ENCODE peak calls at places on chromosomes 5 and 9, in five cellular contexts. R is transverse colon, C is sigmoid colon, A is right lobe of liver, P is right atrium auricular region. F is an unnamed sample.
A peak's percentile ranks its signal among the peaks of the same experiment; 100 is the strongest.

GRCh38 chr5:957730-958485 is 50.7 kb upstream of the NKD2 start:
- DNase-seq in C (no peak), A (no peak), R (no peak), P (no peak), F (no peak)

GRCh38 chr5:179269781-179270543 is 75.3 kb downstream of the ADAMTS2 start:
- DNase-seq in R (peak; percentile 3), P (no peak), C (peak; percentile 64), A (no peak), F (peak; percentile 72)

GRCh38 chr9:97272072-97272471 is 35.4 kb upstream of the CCDC180 start:
- DNase-seq in C (no peak), A (no peak), P (no peak), R (no peak), F (no peak)

GRCh38 chr5:67205981-67206380 is 9.4 kb upstream of the CD180 start:
- DNase-seq in A (no peak), C (peak; percentile 62), R (no peak), P (no peak), F (no peak)

GRCh38 chr5:57828221-57828620 is 345.6 kb upstream of the ACTBL2 start:
- DNase-seq in A (no peak), C (no peak), R (no peak), P (no peak), F (no peak)

GRCh38 chr5:105274079-105274478 is 1711.5 kb upstream of the NUDT12 start:
- DNase-seq in A (no peak), R (no peak), P (no peak), C (no peak), F (no peak)

GRCh38 chr5:56409331-56410190 is 176.4 kb upstream of the ANKRD55 start:
- DNase-seq in A (no peak), P (no peak), C (no peak), R (no peak), F (no peak)

GRCh38 chr5:56369333-56369947 is 136.3 kb upstream of the ANKRD55 start:
- DNase-seq in R (no peak), P (no peak), C (no peak), A (no peak), F (no peak)

GRCh38 chr5:119022017-119022745 is 33.8 kb upstream of the DTWD2 start:
- DNase-seq in R (no peak), A (no peak), C (no peak), P (no peak), F (no peak)

GRCh38 chr5:154118832-154119442 is 71.6 kb upstream of the GALNT10 start:
- DNase-seq in A (no peak), C (no peak), P (no peak), R (no peak), F (no peak)

GRCh38 chr9:136567651-136568287 is 21.9 kb upstream of the NOTCH1 start:
- DNase-seq in A (no peak), P (peak; percentile 91), R (peak; percentile 64), C (peak; percentile 96), F (peak; percentile 74)

GRCh38 chr5:99037668-99038067 is 108.9 kb upstream of the CHD1 start:
- DNase-seq in P (no peak), C (no peak), A (no peak), R (peak; percentile 71), F (peak; percentile 47)

GRCh38 chr9:70042461-70043215 is 1.0 kb upstream of the MAMDC2 start:
- DNase-seq in C (peak; percentile 61), P (no peak), A (no peak), R (no peak), F (no peak)

GRCh38 chr5:93592866-93593265 is 9.8 kb downstream of the NR2F1 start:
- DNase-seq in C (no peak), A (no peak), P (no peak), R (no peak), F (no peak)

GRCh38 chr5:124810420-124810819 is 64.0 kb upstream of the ZNF608 start:
- DNase-seq in A (no peak), R (no peak), C (no peak), P (no peak), F (no peak)

GRCh38 chr9:98158071-98158791 is 34.2 kb downstream of the CORO2A start:
- DNase-seq in A (peak; percentile 87), C (no peak), P (no peak), R (peak; percentile 71), F (no peak)

GRCh38 chr5:69261034-69261433 is 26.3 kb downstream of the CDK7 start:
- DNase-seq in P (no peak), R (no peak), A (no peak), C (no peak), F (no peak)

GRCh38 chr5:10507575-10508024 is 56.3 kb upstream of the ANKRD33B start:
- DNase-seq in P (no peak), C (no peak), A (no peak), R (no peak), F (no peak)

GRCh38 chr9:21454149-21454548 is 13.9 kb downstream of the IFNA1 start:
- DNase-seq in P (no peak), C (no peak), A (no peak), R (no peak), F (no peak)

GRCh38 chr5:128341056-128341455 is 197.0 kb downstream of the FBN2 start:
- DNase-seq in P (no peak), C (no peak), A (no peak), R (no peak), F (no peak)

GRCh38 chr9:95075700-95076099 is 241.8 kb downstream of the FANCC start:
- DNase-seq in P (peak; percentile 57), A (no peak), R (no peak), C (no peak), F (no peak)

GRCh38 chr9:71909887-71910601 is 949 bp downstream of the ABHD17B start:
- DNase-seq in R (peak; percentile 68), P (peak; percentile 59), A (peak; percentile 79), C (peak; percentile 79), F (peak; percentile 89)

GRCh38 chr5:95621839-95622629 is 2.1 kb downstream of the GPR150 start:
- DNase-seq in A (no peak), C (no peak), R (peak; percentile 20), P (no peak), F (no peak)

GRCh38 chr9:91060520-91061343 is 259.1 kb downstream of the SYK start:
- DNase-seq in R (peak; percentile 28), A (no peak), C (peak; percentile 79), P (peak; percentile 77), F (no peak)

GRCh38 chr9:79880626-79881025 is 308.9 kb downstream of the TLE4 start:
- DNase-seq in C (no peak), R (no peak), P (no peak), A (no peak), F (no peak)

GRCh38 chr5:62790348-62790747 is 211.7 kb downstream of the LRRC70 start:
- DNase-seq in P (no peak), A (no peak), R (no peak), C (no peak), F (peak; percentile 36)

GRCh38 chr9:109967651-109968331 is 187.8 kb downstream of the PALM2AKAP2 start:
- DNase-seq in P (no peak), C (no peak), R (no peak), A (no peak), F (no peak)
- H3K4me1 ChIP-seq in P (no peaks in the 10 kb centered on the region), C (no peaks in the 10 kb centered on the region), R (no peaks in the 10 kb centered on the region), A (no peaks in the 10 kb centered on the region), F (peaks cover 8% of the 10 kb centered on the region)

GRCh38 chr5:14730881-14731280 is 66.4 kb downstream of the OTULIN start:
- DNase-seq in C (no peak), A (no peak), R (no peak), P (no peak), F (no peak)
- TF ChIP-seq CTCF in C (no peak), A (no peak), R (no peak), P (no peak), F (no peak)

GRCh38 chr5:71700803-71701202 is 18.3 kb upstream of the CARTPT start:
- DNase-seq in C (no peak), R (no peak), A (no peak), P (no peak), F (no peak)

GRCh38 chr5:71697967-71698366 is 21.1 kb upstream of the CARTPT start:
- DNase-seq in C (no peak), A (no peak), P (no peak), R (no peak), F (no peak)

GRCh38 chr5:71701409-71701808 is 17.7 kb upstream of the CARTPT start:
- DNase-seq in R (no peak), P (no peak), C (no peak), A (no peak), F (no peak)

GRCh38 chr5:71699751-71700150 is 19.3 kb upstream of the CARTPT start:
- DNase-seq in P (no peak), C (no peak), A (no peak), R (no peak), F (no peak)

DNA sequence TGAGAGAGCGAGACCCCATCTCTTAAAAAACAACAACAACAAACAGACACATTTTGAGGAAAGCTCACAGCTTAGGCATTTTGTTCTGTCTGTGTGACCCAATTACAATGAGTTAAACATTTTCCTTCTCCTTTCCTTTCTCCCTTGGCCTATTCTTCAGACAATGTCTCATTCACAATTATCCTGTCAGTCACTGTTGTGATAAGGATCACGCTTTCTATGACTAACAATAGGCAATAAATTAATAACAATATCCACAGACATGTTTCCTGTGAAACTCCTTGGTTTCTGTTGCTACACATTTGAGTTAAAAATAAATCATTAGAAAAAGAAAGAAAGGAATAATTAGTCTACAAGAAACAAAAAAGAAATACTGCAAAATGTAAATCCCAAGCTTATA is 19.8 kb upstream of the CARTPT start:
- DNase-seq in A (no peak), C (no peak), R (no peak), P (no peak), F (no peak)
- H3K4me3 ChIP-seq in A (no peak overlapping the region), C (no peak overlapping the region), R (no peak overlapping the region), P (no peak overlapping the region), F (no peak overlapping the region)

DNA sequence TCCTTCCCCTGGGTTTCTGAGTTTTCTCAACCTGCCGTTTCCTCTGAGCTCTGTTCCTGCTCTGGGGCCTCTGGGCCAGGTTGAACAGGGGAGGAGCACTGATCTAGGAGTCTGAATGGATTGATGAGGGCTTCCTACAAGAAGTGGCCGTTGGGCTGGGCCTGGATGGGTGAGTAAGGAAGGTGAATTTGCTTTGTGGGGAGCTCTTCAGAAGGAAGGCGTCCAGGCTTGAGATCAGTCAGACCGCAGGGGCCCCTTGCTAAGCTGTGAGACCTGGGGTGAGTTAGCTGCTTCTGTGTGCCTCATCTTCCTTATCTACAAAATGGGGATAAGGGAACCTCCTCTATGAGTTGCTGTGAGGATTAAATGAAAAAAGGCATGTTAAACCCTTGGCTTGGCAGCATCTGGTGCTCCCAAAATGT is 1.1 kb upstream of the SYNPO start:
- DNase-seq in P (no peak), R (no peak), A (peak; percentile 3), C (no peak), F (no peak)
- H3K4me1 ChIP-seq in P (no peaks in the 10 kb centered on the region), R (peaks cover 43% of the 10 kb centered on the region), A (peaks cover 2% of the 10 kb centered on the region), C (peaks cover 83% of the 10 kb centered on the region), F (peaks cover 61% of the 10 kb centered on the region)

GRCh38 chr9:130058154-130058553 is 4.4 kb downstream of the GPR107 start:
- DNase-seq in P (no peak), R (no peak), A (no peak), C (peak; percentile 19), F (no peak)
- TF ChIP-seq CTCF in P (no peak), R (peak; percentile 36), A (no peak), C (no peak), F (no peak)

GRCh38 chr5:112174959-112175594 is 244.0 kb downstream of the EPB41L4A start:
- DNase-seq in R (no peak), A (no peak), P (no peak), C (no peak), F (no peak)
- H3K4me3 ChIP-seq in R (no peak overlapping the region), A (no peak overlapping the region), P (no peak overlapping the region), C (no peak overlapping the region), F (no peak overlapping the region)

F was measured in left lung.